ENCODE peak calls at places on chromosomes 1 and 21, in seven cellular contexts. P is heart left ventricle, V is fibroblast of mammary gland, O is astrocyte of the spinal cord, M is NB4, R is AG04450, D is lower leg skin. W is an unnamed sample.

GRCh38 chr1:46244656-46245371 is 2.7 kb upstream of the RAD54L start:
- DNase-seq in V (peak; percentile 37), P (no peak), D (no peak), R (no peak), M (peak; percentile 52), O (no peak), W (no peak)

GRCh38 chr1:25958475-25958874 is 39.4 kb downstream of the PAFAH2 start:
- DNase-seq in V (peak; percentile 66), M (peak; percentile 12), D (no peak), P (no peak), R (peak; percentile 26), O (peak; percentile 77), W (no peak)

GRCh38 chr1:83673287-83673686 is 325.6 kb downstream of the TTLL7 start:
- DNase-seq in O (no peak), P (no peak), D (no peak), R (no peak), V (peak; percentile 17), M (no peak), W (no peak)

GRCh38 chr1:17012775-17013501 is 1.2 kb upstream of the ATP13A2 start:
- DNase-seq in V (no peak), P (no peak), M (no peak), D (no peak), O (peak; percentile 46), R (no peak), W (no peak)

GRCh38 chr1:171860696-171861095 is 19.4 kb downstream of the DNM3 start:
- DNase-seq in M (no peak), O (no peak), V (no peak), D (no peak), R (no peak), P (no peak), W (no peak)

GRCh38 chr1:209688746-209689234 is 13.6 kb downstream of the G0S2 start:
- DNase-seq in V (peak; percentile 60), M (no peak), P (no peak), O (peak; percentile 56), R (peak; percentile 16), D (no peak), W (no peak)

GRCh38 chr1:246159290-246160227 is 347.5 kb downstream of the SMYD3 start:
- DNase-seq in D (no peak), M (no peak), P (no peak), O (no peak), V (no peak), R (no peak), W (no peak)

GRCh38 chr1:38476111-38476783 is 383.3 kb downstream of the RRAGC start:
- DNase-seq in R (no peak), P (no peak), V (no peak), D (no peak), O (no peak), M (no peak), W (no peak)

GRCh38 chr1:203283597-203283996 is 21.7 kb upstream of the BTG2 start:
- DNase-seq in M (no peak), R (no peak), D (no peak), O (no peak), P (no peak), V (no peak), W (no peak)

GRCh38 chr21:25300632-25301031 is 306.6 kb downstream of the MRPL39 start:
- DNase-seq in M (no peak), O (no peak), V (no peak), D (no peak), P (no peak), R (no peak), W (no peak)

GRCh38 chr1:90147093-90147492 is 152.2 kb downstream of the ZNF326 start:
- DNase-seq in P (no peak), O (no peak), M (no peak), R (no peak), D (no peak), V (no peak), W (no peak)

GRCh38 chr21:17753736-17754135 is 65.4 kb downstream of the C21orf91 start:
- DNase-seq in R (no peak), D (no peak), M (no peak), V (no peak), O (no peak), P (no peak), W (no peak)

GRCh38 chr1:109398343-109399225 is 866 bp upstream of the SORT1 start:
- DNase-seq in O (no peak), P (no peak), R (no peak), D (no peak), M (no peak), V (no peak), W (no peak)

GRCh38 chr1:200628223-200628868 is 7.8 kb upstream of the KIF14 start:
- DNase-seq in D (no peak), O (no peak), M (no peak), V (no peak), P (no peak), R (no peak), W (peak; percentile 17)

GRCh38 chr1:114026797-114027196 is 47.5 kb downstream of the OLFML3 start:
- DNase-seq in O (peak; percentile 47), R (no peak), V (no peak), D (no peak), M (no peak), P (no peak), W (no peak)

GRCh38 chr1:162151900-162152829 is 82.7 kb downstream of the NOS1AP start:
- DNase-seq in P (no peak), O (peak; percentile 52), R (peak; percentile 29), D (no peak), V (peak; percentile 89), M (peak; percentile 64), W (no peak)

GRCh38 chr1:206000641-206001339 is 2.4 kb downstream of the RAB7B start:
- DNase-seq in D (no peak), R (no peak), P (no peak), M (peak; percentile 27), O (no peak), V (peak; percentile 74), W (no peak)

DNA sequence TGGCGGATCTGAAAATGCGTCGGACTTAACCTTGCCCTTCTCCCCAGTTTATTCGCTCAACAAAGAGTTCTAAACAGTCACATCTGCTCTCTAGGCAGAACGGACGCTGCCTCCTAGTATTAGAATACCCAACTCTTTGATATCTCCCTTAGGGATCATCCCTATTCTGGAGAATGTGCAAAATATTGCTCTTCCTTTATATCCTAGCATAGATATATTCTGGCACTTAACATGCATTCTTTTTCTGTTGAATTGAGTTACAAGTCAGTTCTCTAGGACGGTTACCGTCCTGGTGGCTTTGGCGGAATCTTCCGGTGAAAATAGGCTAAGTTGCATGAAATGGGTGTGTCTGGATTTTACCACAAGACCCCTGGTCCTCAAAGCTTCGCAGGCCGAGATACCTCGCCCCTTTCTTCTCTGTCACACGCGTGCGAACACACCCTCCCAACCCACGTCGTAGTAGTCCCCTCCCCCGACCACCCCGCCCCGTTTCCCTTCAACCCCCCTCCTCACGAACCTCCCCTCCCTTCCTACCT is 494 bp upstream of the DNAJC6 start:
- DNase-seq in P (no peak), D (no peak), V (no peak), M (no peak), O (no peak), R (no peak), W (no peak)
- H3K4me3 ChIP-seq in P (peak overlapping the region; percentile 51), D (no peak overlapping the region), V (no peak overlapping the region), M (no peak overlapping the region), O (peak overlapping the region; percentile 42), R (no peak overlapping the region), W (no peak overlapping the region)

GRCh38 chr1:36320767-36321118 is 2.7 kb downstream of the EVA1B start:
- DNase-seq in R (no peak), D (no peak), O (no peak), M (no peak), P (no peak), V (no peak), W (no peak)
- H3K4me3 ChIP-seq in R (peak overlapping the region; percentile 49), D (no peak overlapping the region), O (peak overlapping the region; percentile 24), M (no peak overlapping the region), P (peak overlapping the region; percentile 98), V (peak overlapping the region; percentile 45), W (peak overlapping the region; percentile 46)

GRCh38 chr1:116847175-116847574 is 62.5 kb upstream of the PTGFRN start:
- DNase-seq in R (no peak), M (no peak), O (no peak), D (no peak), V (no peak), P (no peak), W (no peak)

GRCh38 chr1:116850436-116850835 is 59.3 kb upstream of the PTGFRN start:
- DNase-seq in R (no peak), V (no peak), D (no peak), O (peak; percentile 37), P (no peak), M (no peak), W (no peak)

GRCh38 chr1:116844775-116845174 is 64.9 kb upstream of the PTGFRN start:
- DNase-seq in D (no peak), O (no peak), V (no peak), R (no peak), P (no peak), M (no peak), W (no peak)

GRCh38 chr1:116852367-116852766 is 57.3 kb upstream of the PTGFRN start:
- DNase-seq in D (no peak), V (no peak), R (no peak), P (no peak), M (no peak), O (no peak), W (no peak)

DNA sequence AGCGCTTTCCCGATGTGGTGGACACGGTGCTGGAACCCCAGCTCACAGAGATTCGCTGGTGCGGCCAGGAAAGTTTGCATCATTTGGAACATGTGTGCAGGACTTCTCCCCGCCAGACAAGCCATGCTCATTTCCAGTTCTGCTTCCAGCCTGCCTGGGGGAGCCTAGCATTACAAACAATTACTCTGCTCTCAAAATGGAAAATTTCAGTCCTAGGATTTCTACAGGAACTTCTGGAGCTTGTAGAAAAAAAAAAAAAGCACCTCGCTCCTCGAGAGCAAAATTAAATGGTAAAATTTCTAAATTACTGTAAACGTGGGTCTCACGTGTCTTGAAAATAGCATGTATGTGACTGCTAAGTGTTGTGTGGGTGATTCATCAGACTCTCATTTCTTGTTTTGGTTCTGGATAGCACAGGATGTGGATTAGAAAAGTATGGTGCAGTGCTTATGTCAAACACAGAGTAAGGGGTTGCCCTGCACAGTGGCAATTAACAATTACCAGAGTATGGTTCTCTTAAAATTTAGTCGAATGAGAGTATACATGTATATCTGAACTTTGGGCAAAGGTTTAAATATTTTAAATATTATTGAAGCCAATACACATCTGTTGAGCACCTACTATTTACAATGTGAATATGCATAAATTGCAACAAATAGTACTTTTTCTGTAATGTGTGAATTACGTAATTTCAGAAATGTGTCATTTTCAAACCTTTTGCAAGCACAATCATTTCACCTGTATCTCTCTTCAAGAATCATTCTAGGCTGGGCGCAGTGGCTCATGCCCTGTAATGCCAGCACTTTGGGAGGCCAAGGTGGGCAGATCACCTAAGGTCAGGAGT is 61.8 kb upstream of the PTGFRN start:
- DNase-seq in R (no peak), D (peak; percentile 61), O (peak; percentile 70), M (no peak), V (peak; percentile 87), P (peak; percentile 68), W (no peak)
- H3K4me3 ChIP-seq in R (no peak overlapping the region), D (no peak overlapping the region), O (no peak overlapping the region), M (no peak overlapping the region), V (no peak overlapping the region), P (no peak overlapping the region), W (no peak overlapping the region)

GRCh38 chr21:42525676-42526378 is 12.2 kb downstream of the SLC37A1 start:
- DNase-seq in D (no peak), P (no peak), R (no peak), M (no peak), V (no peak), O (no peak), W (no peak)
- H3K4me3 ChIP-seq in D (no peak overlapping the region), P (no peak overlapping the region), R (no peak overlapping the region), M (no peak overlapping the region), V (no peak overlapping the region), O (no peak overlapping the region), W (no peak overlapping the region)

W was measured in effector memory CD4-positive, alpha-beta T cell.